ENCODE peak calls at places on chromosomes 5 and 9, in eight cellular contexts. L is lung; J is CD8-positive, alpha-beta T cell; Q is lower lobe of right lung; Z is cardiac muscle cell; B is fibroblast of lung; T is OCI-LY7; R is AG10803. M is an unnamed sample.

GRCh38 chr9:16833285-16833684 is 37.2 kb downstream of the BNC2 start:
- DNase-seq in R (no peak), T (no peak), Q (no peak), Z (no peak), B (no peak), L (no peak), J (no peak), M (no peak)

GRCh38 chr5:112123060-112123459 is 296.0 kb downstream of the EPB41L4A start:
- DNase-seq in Q (no peak), T (no peak), R (no peak), L (no peak), Z (no peak), J (no peak), B (no peak), M (no peak)

GRCh38 chr9:110148384-110148783 is 59.6 kb downstream of the C9orf152 start:
- DNase-seq in Q (no peak), R (peak), L (no peak), B (no peak), T (peak), J (no peak), Z (no peak), M (no peak)

GRCh38 chr5:150750469-150750868 is 8.3 kb downstream of the DCTN4 start:
- DNase-seq in J (no peak), B (no peak), R (no peak), L (no peak), T (no peak), Z (no peak), Q (no peak), M (no peak)

GRCh38 chr5:35835796-35836742 is 20.6 kb upstream of the IL7R start:
- DNase-seq in B (no peak), Z (no peak), L (no peak), R (no peak), J (no peak), T (no peak), Q (no peak), M (no peak)

GRCh38 chr9:100492952-100493351 is 20.0 kb downstream of the TMEFF1 start:
- DNase-seq in J (no peak), R (peak), L (no peak), T (peak), B (peak), Q (no peak), Z (no peak), M (no peak)

GRCh38 chr5:21391506-21391905 is 1403.5 kb upstream of the CDH18 start:
- DNase-seq in T (no peak), J (no peak), L (no peak), B (no peak), R (no peak), Q (no peak), Z (no peak), M (no peak)

GRCh38 chr5:9431496-9432258 is 114.2 kb downstream of the SEMA5A start:
- DNase-seq in Z (peak), R (no peak), Q (no peak), B (peak), L (no peak), T (no peak), J (no peak), M (no peak)

GRCh38 chr5:138974227-138975063 is 99.3 kb upstream of the LRRTM2 start:
- DNase-seq in L (peak), Z (peak), Q (no peak), T (no peak), B (peak), R (peak), J (no peak), M (no peak)

GRCh38 chr5:175195698-175196656 is 248.0 kb downstream of the DRD1 start:
- DNase-seq in R (peak), J (no peak), T (no peak), Q (no peak), L (no peak), Z (peak), B (peak), M (no peak)

GRCh38 chr9:126148523-126148870 is 178.1 kb upstream of the MVB12B start:
- DNase-seq in Z (no peak), Q (no peak), T (no peak), L (peak), B (no peak), J (no peak), R (no peak), M (no peak)

GRCh38 chr5:116084231-116084630 is 594 bp upstream of the COMMD10 start:
- DNase-seq in J (peak), Z (peak), T (peak), B (peak), Q (no peak), R (peak), L (no peak), M (no peak)

GRCh38 chr5:65394078-65394477 is 87.6 kb downstream of the ADAMTS6 start:
- DNase-seq in Z (no peak), T (no peak), R (peak), J (no peak), B (peak), L (no peak), Q (no peak), M (no peak)

GRCh38 chr5:39473156-39473779 is 48.5 kb upstream of the DAB2 start:
- DNase-seq in J (no peak), L (no peak), T (no peak), B (peak), Q (no peak), Z (no peak), R (peak), M (no peak)

GRCh38 chr5:79924936-79925893 is 65.8 kb downstream of the MTX3 start:
- DNase-seq in L (no peak), R (peak), B (no peak), Q (no peak), Z (peak), J (no peak), T (peak), M (no peak)
- TF ChIP-seq CTCF in L (no peak), R (peak), B (peak), Q (no peak), Z (no peak), J (peak), T (peak), M (peak)

GRCh38 chr5:50320131-50320749 is 120.8 kb downstream of the EMB start:
- DNase-seq in B (no peak), L (no peak), Z (no peak), J (no peak), Q (no peak), R (no peak), T (peak), M (no peak)
- TF ChIP-seq CTCF in B (no peak), L (no peak), Z (no peak), J (no peak), Q (no peak), R (no peak), T (peak), M (peak)

GRCh38 chr5:171388816-171389168 is 1.1 kb downstream of the NPM1 start:
- DNase-seq in B (peak), Z (no peak), T (no peak), R (no peak), Q (peak), L (no peak), J (no peak), M (no peak)

GRCh38 chr5:171390883-171391677 is 3.4 kb downstream of the NPM1 start:
- DNase-seq in T (no peak), R (no peak), Z (no peak), J (peak), Q (no peak), L (no peak), B (no peak), M (no peak)

GRCh38 chr5:171395042-171395441 is 7.4 kb downstream of the NPM1 start:
- DNase-seq in B (no peak), T (no peak), Q (no peak), J (no peak), R (no peak), L (no peak), Z (no peak), M (no peak)

GRCh38 chr5:171391996-171392577 is 4.4 kb downstream of the NPM1 start:
- DNase-seq in B (no peak), Z (no peak), T (no peak), J (no peak), L (no peak), Q (no peak), R (no peak), M (no peak)

GRCh38 chr5:171392585-171393159 is 5.0 kb downstream of the NPM1 start:
- DNase-seq in R (no peak), L (no peak), Z (no peak), B (no peak), Q (no peak), J (no peak), T (no peak), M (no peak)
- TF ChIP-seq CTCF in R (no peak), L (no peak), Z (no peak), B (no peak), Q (no peak), J (no peak), T (peak), M (no peak)

DNA sequence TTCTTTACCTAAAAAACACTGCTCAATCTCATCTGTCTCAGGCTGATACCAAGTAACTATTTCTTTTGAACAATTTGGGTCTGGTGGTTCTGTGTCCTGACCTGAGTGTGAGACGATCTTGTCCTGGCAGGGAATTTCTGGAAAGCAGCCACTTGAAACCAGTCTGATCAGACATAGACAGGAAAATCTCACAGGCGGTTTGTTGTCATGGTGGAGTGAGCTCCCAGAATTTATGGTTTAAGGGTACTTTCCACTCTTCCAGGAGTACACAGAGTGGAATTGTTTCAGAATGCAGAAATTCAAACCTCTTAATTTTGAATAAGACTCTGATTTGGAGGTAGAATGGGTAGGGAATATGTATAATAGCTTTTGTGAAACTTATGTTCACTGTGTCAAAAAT is 268.2 kb downstream of the ISL1 start:
- DNase-seq in J (no peak), T (no peak), Q (no peak), L (no peak), B (no peak), R (no peak), Z (no peak), M (no peak)
- TF ChIP-seq CTCF in J (no peak), T (no peak), Q (no peak), L (no peak), B (no peak), R (no peak), Z (no peak), M (no peak)

DNA sequence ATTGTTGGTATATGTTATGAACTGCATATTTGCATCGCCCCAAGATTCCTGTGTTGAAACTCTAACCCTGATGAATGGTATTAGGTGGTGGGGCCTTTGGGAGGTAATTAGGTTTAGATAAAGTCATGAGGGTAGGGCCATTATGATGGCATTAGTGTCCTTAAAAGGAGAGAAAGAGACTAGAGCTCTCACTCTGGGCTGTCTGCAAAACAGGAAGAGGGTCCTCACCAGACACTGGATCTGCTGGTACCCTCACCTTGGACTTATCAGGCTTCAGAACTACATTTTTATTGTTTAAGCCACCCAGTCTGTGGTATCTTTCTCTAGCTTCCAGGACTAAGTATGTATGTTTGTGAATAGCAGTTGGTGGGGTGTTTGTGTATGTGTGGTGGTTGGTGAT is 68.9 kb downstream of the MACIR start:
- DNase-seq in Z (no peak), T (no peak), J (no peak), L (no peak), B (no peak), Q (no peak), R (no peak), M (no peak)
- TF ChIP-seq CTCF in Z (no peak), T (no peak), J (no peak), L (no peak), B (no peak), Q (no peak), R (no peak), M (no peak)

GRCh38 chr5:104184264-104184663 is 621.7 kb upstream of the NUDT12 start:
- DNase-seq in R (no peak), Q (no peak), L (no peak), B (peak), J (no peak), Z (no peak), T (no peak), M (no peak)
- TF ChIP-seq CTCF in R (no peak), Q (no peak), L (no peak), B (no peak), J (no peak), Z (no peak), T (no peak), M (no peak)

M was measured in D721Med.